ENCODE peak calls at places on chromosomes 5 and 9, in six cellular contexts. One of them, this sample, is unnamed.

GRCh38 chr9:79353856-79354520 is 217.8 kb upstream of the TLE4 start:
- DNase-seq in heart left ventricle: no peak
- DNase-seq in transverse colon: no peak
- DNase-seq in esophagus squamous epithelium: no peak
- DNase-seq in lower leg skin: no peak
- DNase-seq in A549: peak
- DNase-seq in this sample: no peak

GRCh38 chr9:135732569-135733257 is 30.7 kb downstream of the KCNT1 start:
- DNase-seq in heart left ventricle: no peak
- DNase-seq in transverse colon: no peak
- DNase-seq in esophagus squamous epithelium: no peak
- DNase-seq in lower leg skin: no peak
- DNase-seq in A549: no peak
- DNase-seq in this sample: no peak

GRCh38 chr5:124909734-124910133 is 163.3 kb upstream of the ZNF608 start:
- DNase-seq in heart left ventricle: no peak
- DNase-seq in transverse colon: no peak
- DNase-seq in esophagus squamous epithelium: no peak
- DNase-seq in lower leg skin: no peak
- DNase-seq in A549: no peak
- DNase-seq in this sample: no peak

GRCh38 chr9:109063765-109064164 is 50.5 kb upstream of the CTNNAL1 start:
- DNase-seq in heart left ventricle: no peak
- DNase-seq in transverse colon: no peak
- DNase-seq in esophagus squamous epithelium: no peak
- DNase-seq in lower leg skin: no peak
- DNase-seq in A549: no peak
- DNase-seq in this sample: no peak

GRCh38 chr5:127525181-127525580 is 7.7 kb downstream of the PRRC1 start:
- DNase-seq in heart left ventricle: no peak
- DNase-seq in transverse colon: no peak
- DNase-seq in esophagus squamous epithelium: no peak
- DNase-seq in lower leg skin: no peak
- DNase-seq in A549: no peak
- DNase-seq in this sample: no peak

GRCh38 chr9:97564291-97565175 is 63.1 kb downstream of the TMOD1 start:
- DNase-seq in heart left ventricle: peak
- DNase-seq in transverse colon: peak
- DNase-seq in esophagus squamous epithelium: no peak
- DNase-seq in lower leg skin: peak
- DNase-seq in A549: peak
- DNase-seq in this sample: peak

GRCh38 chr9:132994410-132995120 is 16.1 kb downstream of the GFI1B start:
- DNase-seq in heart left ventricle: no peak
- DNase-seq in transverse colon: peak
- DNase-seq in esophagus squamous epithelium: no peak
- DNase-seq in lower leg skin: peak
- DNase-seq in A549: no peak
- DNase-seq in this sample: peak

GRCh38 chr9:108486791-108487190 is 369.0 kb downstream of the ACTL7B start:
- DNase-seq in heart left ventricle: no peak
- DNase-seq in transverse colon: no peak
- DNase-seq in esophagus squamous epithelium: no peak
- DNase-seq in lower leg skin: no peak
- DNase-seq in A549: no peak
- DNase-seq in this sample: no peak

GRCh38 chr5:80860934-80861613 is 99.1 kb upstream of the RASGRF2 start:
- DNase-seq in heart left ventricle: no peak
- DNase-seq in transverse colon: no peak
- DNase-seq in esophagus squamous epithelium: no peak
- DNase-seq in lower leg skin: no peak
- DNase-seq in A549: no peak
- DNase-seq in this sample: no peak

GRCh38 chr5:63963080-63963735 is 963 bp upstream of the HTR1A start:
- DNase-seq in heart left ventricle: peak
- DNase-seq in transverse colon: peak
- DNase-seq in esophagus squamous epithelium: no peak
- DNase-seq in lower leg skin: no peak
- DNase-seq in A549: peak
- DNase-seq in this sample: no peak

GRCh38 chr5:77181596-77182304 is 28.7 kb upstream of the PDE8B start:
- DNase-seq in heart left ventricle: no peak
- DNase-seq in transverse colon: no peak
- DNase-seq in esophagus squamous epithelium: no peak
- DNase-seq in lower leg skin: no peak
- DNase-seq in A549: no peak
- DNase-seq in this sample: no peak

GRCh38 chr5:2509527-2509926 is 241.9 kb downstream of the IRX2 start:
- DNase-seq in heart left ventricle: no peak
- DNase-seq in transverse colon: no peak
- DNase-seq in esophagus squamous epithelium: no peak
- DNase-seq in lower leg skin: no peak
- DNase-seq in A549: no peak
- DNase-seq in this sample: no peak

GRCh38 chr9:121782514-121783110 is 131.2 kb downstream of the DAB2IP start:
- DNase-seq in heart left ventricle: no peak
- DNase-seq in transverse colon: peak
- DNase-seq in esophagus squamous epithelium: no peak
- DNase-seq in lower leg skin: no peak
- DNase-seq in A549: no peak
- DNase-seq in this sample: no peak

GRCh38 chr5:122366501-122366900 is 54.5 kb downstream of the SNCAIP start:
- DNase-seq in heart left ventricle: no peak
- DNase-seq in transverse colon: no peak
- DNase-seq in esophagus squamous epithelium: no peak
- DNase-seq in lower leg skin: no peak
- DNase-seq in A549: no peak
- DNase-seq in this sample: no peak

GRCh38 chr9:12785251-12785880 is 10.5 kb downstream of the LURAP1L start:
- DNase-seq in heart left ventricle: no peak
- DNase-seq in transverse colon: peak
- DNase-seq in esophagus squamous epithelium: no peak
- DNase-seq in lower leg skin: peak
- DNase-seq in A549: no peak
- DNase-seq in this sample: no peak

GRCh38 chr9:99848447-99848846 is 26.8 kb downstream of the NR4A3 start:
- DNase-seq in heart left ventricle: no peak
- DNase-seq in transverse colon: no peak
- DNase-seq in esophagus squamous epithelium: no peak
- DNase-seq in lower leg skin: no peak
- DNase-seq in A549: no peak
- DNase-seq in this sample: no peak

GRCh38 chr5:127080001-127080478 is 6.7 kb upstream of the C5orf63 start:
- DNase-seq in heart left ventricle: no peak
- DNase-seq in transverse colon: no peak
- DNase-seq in esophagus squamous epithelium: no peak
- DNase-seq in lower leg skin: no peak
- DNase-seq in A549: no peak
- DNase-seq in this sample: no peak

GRCh38 chr5:177111720-177112394 is 21.7 kb upstream of the NSD1 start:
- DNase-seq in heart left ventricle: peak
- DNase-seq in transverse colon: peak
- DNase-seq in esophagus squamous epithelium: no peak
- DNase-seq in lower leg skin: no peak
- DNase-seq in A549: peak
- DNase-seq in this sample: peak

GRCh38 chr9:87336914-87337333 is 160.7 kb upstream of the DAPK1 start:
- DNase-seq in heart left ventricle: peak
- DNase-seq in transverse colon: no peak
- DNase-seq in esophagus squamous epithelium: no peak
- DNase-seq in lower leg skin: no peak
- DNase-seq in A549: peak
- DNase-seq in this sample: no peak

GRCh38 chr9:106947501-106947900 is 84.5 kb downstream of the ZNF462 start:
- DNase-seq in heart left ventricle: no peak
- DNase-seq in transverse colon: no peak
- DNase-seq in esophagus squamous epithelium: no peak
- DNase-seq in lower leg skin: no peak
- DNase-seq in A549: no peak
- DNase-seq in this sample: no peak

GRCh38 chr5:174625591-174626365 is 98.6 kb upstream of the MSX2 start:
- DNase-seq in heart left ventricle: no peak
- DNase-seq in transverse colon: no peak
- DNase-seq in esophagus squamous epithelium: no peak
- DNase-seq in lower leg skin: no peak
- DNase-seq in A549: no peak
- DNase-seq in this sample: no peak

GRCh38 chr5:154714271-154714986 is 40.7 kb upstream of the LARP1 start:
- DNase-seq in heart left ventricle: no peak
- DNase-seq in transverse colon: peak
- DNase-seq in esophagus squamous epithelium: no peak
- DNase-seq in lower leg skin: no peak
- DNase-seq in A549: no peak
- DNase-seq in this sample: no peak

GRCh38 chr5:141560141-141560540 is 58.7 kb downstream of the DIAPH1 start:
- DNase-seq in heart left ventricle: no peak
- DNase-seq in transverse colon: no peak
- DNase-seq in esophagus squamous epithelium: no peak
- DNase-seq in lower leg skin: no peak
- DNase-seq in A549: no peak
- DNase-seq in this sample: no peak

GRCh38 chr5:56696900-56697299 is 118.4 kb upstream of the MAP3K1 start:
- DNase-seq in heart left ventricle: peak
- DNase-seq in transverse colon: no peak
- DNase-seq in esophagus squamous epithelium: no peak
- DNase-seq in lower leg skin: no peak
- DNase-seq in A549: no peak
- DNase-seq in this sample: no peak

GRCh38 chr9:105646879-105647594 is 15.2 kb upstream of the TAL2 start:
- DNase-seq in heart left ventricle: no peak
- DNase-seq in transverse colon: no peak
- DNase-seq in esophagus squamous epithelium: no peak
- DNase-seq in lower leg skin: no peak
- DNase-seq in A549: no peak
- DNase-seq in this sample: no peak

GRCh38 chr5:142317173-142317572 is 7.6 kb downstream of the SPRY4 start:
- DNase-seq in heart left ventricle: no peak
- DNase-seq in transverse colon: no peak
- DNase-seq in esophagus squamous epithelium: no peak
- DNase-seq in lower leg skin: no peak
- DNase-seq in A549: no peak
- DNase-seq in this sample: no peak

GRCh38 chr5:22431840-22432239 is 421.3 kb downstream of the CDH12 start:
- DNase-seq in heart left ventricle: no peak
- DNase-seq in transverse colon: no peak
- DNase-seq in esophagus squamous epithelium: no peak
- DNase-seq in lower leg skin: no peak
- DNase-seq in A549: no peak
- DNase-seq in this sample: no peak

GRCh38 chr9:5629312-5630037 is 568 bp downstream of the RIC1 start:
- DNase-seq in heart left ventricle: peak
- DNase-seq in transverse colon: peak
- DNase-seq in esophagus squamous epithelium: no peak
- DNase-seq in lower leg skin: peak
- DNase-seq in A549: peak
- DNase-seq in this sample: no peak

GRCh38 chr9:86549434-86549833 is 195.2 kb upstream of the TUT7 start:
- DNase-seq in heart left ventricle: no peak
- DNase-seq in transverse colon: no peak
- DNase-seq in esophagus squamous epithelium: no peak
- DNase-seq in lower leg skin: no peak
- DNase-seq in A549: no peak
- DNase-seq in this sample: no peak

GRCh38 chr5:172091956-172092732 is 85.7 kb upstream of the FBXW11 start:
- DNase-seq in heart left ventricle: no peak
- DNase-seq in transverse colon: no peak
- DNase-seq in esophagus squamous epithelium: no peak
- DNase-seq in lower leg skin: no peak
- DNase-seq in A549: no peak
- DNase-seq in this sample: no peak

DNA sequence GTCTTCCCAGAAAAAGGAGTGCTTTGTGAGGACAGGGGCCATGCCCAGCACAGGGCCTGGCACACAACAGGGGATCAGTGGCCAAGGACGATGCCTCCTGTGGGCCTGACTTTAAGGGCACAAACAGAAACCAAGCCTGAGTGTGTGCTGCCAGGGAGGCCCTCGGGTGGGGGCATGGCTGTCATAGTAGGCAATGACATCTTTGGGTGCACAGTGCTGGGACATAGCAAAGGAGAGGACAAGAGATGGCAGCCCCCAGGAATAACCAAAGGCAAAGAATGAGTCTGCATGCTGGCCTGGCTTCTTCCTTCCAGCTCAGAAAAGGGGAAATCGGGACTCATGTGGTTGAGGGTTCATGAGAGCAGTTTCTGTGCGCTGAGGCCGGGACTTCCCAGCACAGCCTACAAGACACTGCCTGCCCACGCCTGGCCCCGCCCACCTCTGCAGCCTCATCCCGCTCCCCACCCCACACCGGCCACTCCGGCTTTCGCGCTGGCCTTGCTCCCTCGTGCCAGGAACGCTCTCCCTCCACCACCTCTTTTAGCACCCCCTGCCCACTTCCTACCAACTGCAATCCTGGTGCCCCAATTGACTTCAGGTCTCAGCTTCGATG is 13.8 kb upstream of the LHX2 start:
- DNase-seq in heart left ventricle: peak
- DNase-seq in transverse colon: peak
- DNase-seq in esophagus squamous epithelium: no peak
- DNase-seq in lower leg skin: peak
- DNase-seq in A549: no peak
- DNase-seq in this sample: peak
- H3K4me3 ChIP-seq in heart left ventricle: no peak
- H3K4me3 ChIP-seq in transverse colon: no peak
- H3K4me3 ChIP-seq in esophagus squamous epithelium: no peak
- H3K4me3 ChIP-seq in lower leg skin: no peak
- H3K4me3 ChIP-seq in A549: no peak
- H3K4me3 ChIP-seq in this sample: no peak

GRCh38 chr5:129094087-129094923 is at the start of gene ISOC1:
- DNase-seq in heart left ventricle: peak
- DNase-seq in transverse colon: peak
- DNase-seq in esophagus squamous epithelium: peak
- DNase-seq in lower leg skin: peak
- DNase-seq in A549: peak
- DNase-seq in this sample: peak
- TF ChIP-seq POLR2A in heart left ventricle: peak
- TF ChIP-seq POLR2A in transverse colon: peak
- TF ChIP-seq POLR2A in esophagus squamous epithelium: no peak
- TF ChIP-seq POLR2A in lower leg skin: no peak
- TF ChIP-seq POLR2A in A549: peak
- TF ChIP-seq POLR2A in this sample: peak

GRCh38 chr9:89659473-89660256 is 54.9 kb downstream of the GADD45G start:
- DNase-seq in heart left ventricle: no peak
- DNase-seq in transverse colon: no peak
- DNase-seq in esophagus squamous epithelium: no peak
- DNase-seq in lower leg skin: no peak
- DNase-seq in A549: no peak
- DNase-seq in this sample: peak
- TF ChIP-seq CTCF in heart left ventricle: no peak
- TF ChIP-seq CTCF in transverse colon: no peak
- TF ChIP-seq CTCF in esophagus squamous epithelium: no peak
- TF ChIP-seq CTCF in lower leg skin: no peak
- TF ChIP-seq CTCF in A549: no peak
- TF ChIP-seq CTCF in this sample: no peak

DNA sequence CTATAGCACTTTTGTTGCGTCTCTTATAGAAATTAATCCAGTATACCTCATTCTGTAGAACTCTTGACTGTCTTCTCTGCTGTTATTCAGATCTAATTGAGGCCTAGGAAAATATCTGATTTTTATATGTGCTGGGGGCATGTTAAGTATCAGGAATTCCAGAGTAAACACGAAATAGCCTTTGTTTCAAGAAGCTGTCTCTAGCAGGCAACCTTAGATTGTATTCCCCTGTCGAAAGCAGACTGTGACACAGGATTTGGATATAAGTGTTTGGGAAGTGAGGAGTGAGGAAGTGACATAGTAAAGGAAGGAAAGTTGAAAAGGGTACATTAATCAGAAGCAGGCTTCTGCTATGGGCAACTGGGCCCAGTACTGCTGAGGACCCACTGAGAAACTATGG is 72.1 kb upstream of the RASA1 start:
- DNase-seq in heart left ventricle: no peak
- DNase-seq in transverse colon: no peak
- DNase-seq in esophagus squamous epithelium: no peak
- DNase-seq in lower leg skin: no peak
- DNase-seq in A549: no peak
- DNase-seq in this sample: no peak
- H3K4me3 ChIP-seq in heart left ventricle: no peak
- H3K4me3 ChIP-seq in transverse colon: no peak
- H3K4me3 ChIP-seq in esophagus squamous epithelium: no peak
- H3K4me3 ChIP-seq in lower leg skin: no peak
- H3K4me3 ChIP-seq in A549: no peak
- H3K4me3 ChIP-seq in this sample: no peak